ENCODE peak calls at places on chromosomes 6 and 20, in four cellular contexts. R is K562, D is H1, L is HepG2. X is an unnamed sample.

GRCh38 chr6:137864812-137865508 is 2.1 kb upstream of the TNFAIP3 start:
- DNase-seq in L (peak), D (no peak), R (peak), X (no peak)

GRCh38 chr20:53133134-53133533 is 161.0 kb downstream of the TSHZ2 start:
- DNase-seq in L (no peak), R (no peak), D (no peak), X (no peak)

GRCh38 chr6:106746660-106747059 is 117.3 kb downstream of the QRSL1 start:
- DNase-seq in D (no peak), L (peak), R (no peak), X (no peak)

GRCh38 chr6:117506180-117506835 is 23.8 kb downstream of the DCBLD1 start:
- DNase-seq in D (no peak), L (peak), R (no peak), X (no peak)

GRCh38 chr20:21067255-21067654 is 38.9 kb downstream of the LINC00237 start:
- DNase-seq in D (no peak), R (no peak), L (no peak), X (no peak)

GRCh38 chr6:143405381-143406154 is 44.9 kb downstream of the ADAT2 start:
- DNase-seq in D (no peak), R (no peak), L (no peak), X (no peak)

GRCh38 chr6:36745836-36746235 is 48.2 kb downstream of the RAB44 start:
- DNase-seq in L (no peak), D (no peak), R (no peak), X (no peak)

GRCh38 chr6:571892-572291 is 85.0 kb downstream of the HUS1B start:
- DNase-seq in R (no peak), D (no peak), L (no peak), X (no peak)

GRCh38 chr20:10578607-10579006 is 95.2 kb downstream of the JAG1 start:
- DNase-seq in L (peak), R (no peak), D (no peak), X (peak)

GRCh38 chr6:110232456-110232855 is 52.2 kb downstream of the CDC40 start:
- DNase-seq in L (no peak), R (no peak), D (no peak), X (no peak)

GRCh38 chr20:25739615-25740320 is 43.1 kb upstream of the ZNF337 start:
- DNase-seq in D (no peak), R (no peak), L (no peak), X (no peak)
- TF ChIP-seq FOSL1 in D (no peak), R (no peak), L (no peak), X (no peak)

DNA sequence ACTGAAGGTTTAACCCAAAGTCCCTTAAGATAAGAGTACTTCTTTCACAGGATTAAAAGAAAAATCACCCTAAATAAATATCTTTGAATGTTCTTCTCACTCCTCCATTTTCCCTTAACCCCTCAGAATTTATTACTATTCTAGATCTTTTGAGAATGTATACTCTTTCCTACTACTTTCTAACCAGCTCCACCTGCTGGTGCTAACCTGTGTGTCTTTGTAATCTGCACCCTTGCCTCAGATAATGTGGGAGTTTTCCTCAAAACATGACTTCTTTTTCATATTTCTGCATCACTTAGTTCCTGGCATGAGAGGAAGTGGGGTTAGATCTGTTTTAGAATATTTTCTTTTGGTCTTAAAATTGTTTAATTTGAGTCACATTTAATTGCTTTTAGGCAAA is 394.2 kb downstream of the BMP2 start:
- DNase-seq in R (no peak), L (peak), D (no peak), X (no peak)
- TF ChIP-seq FOSL1 in R (no peak), L (no peak), D (no peak), X (no peak)

DNA sequence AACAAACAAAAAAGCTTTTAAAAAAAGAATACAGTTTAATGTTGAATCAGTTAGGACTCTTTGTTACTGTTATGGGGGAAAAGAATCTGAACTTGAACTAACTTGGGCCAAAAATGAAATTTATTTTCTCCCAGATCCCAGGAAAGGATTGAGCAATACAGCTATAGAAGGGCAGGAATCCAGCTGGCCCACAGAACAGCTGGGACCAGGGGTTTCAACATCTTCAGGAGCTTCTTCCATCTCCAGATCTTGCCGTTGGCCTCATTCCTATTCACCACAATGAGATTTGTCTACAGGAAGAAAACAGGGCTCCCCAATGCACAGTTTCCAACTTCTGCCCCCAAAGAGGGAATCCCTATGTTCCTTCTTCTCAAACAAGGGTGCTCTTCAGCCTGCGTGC is 43.2 kb upstream of the AKAP12 start:
- DNase-seq in D (no peak), L (no peak), R (no peak), X (no peak)
- TF ChIP-seq FOSL1 in D (no peak), L (no peak), R (no peak), X (no peak)

GRCh38 chr20:49610701-49611538 is 43.0 kb upstream of the PTGIS start:
- DNase-seq in D (peak), R (peak), L (peak), X (peak)

GRCh38 chr20:49614338-49615050 is 46.6 kb upstream of the PTGIS start:
- DNase-seq in L (peak), D (no peak), R (no peak), X (no peak)

GRCh38 chr20:49612127-49612738 is 44.3 kb upstream of the PTGIS start:
- DNase-seq in D (no peak), L (peak), R (no peak), X (no peak)

GRCh38 chr20:49607568-49607967 is 39.6 kb upstream of the PTGIS start:
- DNase-seq in R (no peak), D (no peak), L (no peak), X (no peak)

GRCh38 chr20:49608752-49609670 is 41.1 kb upstream of the PTGIS start:
- DNase-seq in L (peak), D (peak), R (peak), X (peak)
- TF ChIP-seq FOSL1 in L (no peak), D (no peak), R (no peak), X (no peak)

GRCh38 chr20:62012631-62013030 is 53.0 kb downstream of the TAF4 start:
- DNase-seq in L (no peak), R (no peak), D (no peak), X (no peak)

GRCh38 chr20:62014889-62015375 is 50.7 kb downstream of the TAF4 start:
- DNase-seq in L (no peak), R (no peak), D (no peak), X (no peak)

GRCh38 chr20:62018437-62019143 is 47.1 kb downstream of the TAF4 start:
- DNase-seq in R (no peak), L (no peak), D (no peak), X (no peak)

GRCh38 chr20:62014488-62014775 is 51.2 kb downstream of the TAF4 start:
- DNase-seq in L (no peak), D (no peak), R (no peak), X (no peak)

DNA sequence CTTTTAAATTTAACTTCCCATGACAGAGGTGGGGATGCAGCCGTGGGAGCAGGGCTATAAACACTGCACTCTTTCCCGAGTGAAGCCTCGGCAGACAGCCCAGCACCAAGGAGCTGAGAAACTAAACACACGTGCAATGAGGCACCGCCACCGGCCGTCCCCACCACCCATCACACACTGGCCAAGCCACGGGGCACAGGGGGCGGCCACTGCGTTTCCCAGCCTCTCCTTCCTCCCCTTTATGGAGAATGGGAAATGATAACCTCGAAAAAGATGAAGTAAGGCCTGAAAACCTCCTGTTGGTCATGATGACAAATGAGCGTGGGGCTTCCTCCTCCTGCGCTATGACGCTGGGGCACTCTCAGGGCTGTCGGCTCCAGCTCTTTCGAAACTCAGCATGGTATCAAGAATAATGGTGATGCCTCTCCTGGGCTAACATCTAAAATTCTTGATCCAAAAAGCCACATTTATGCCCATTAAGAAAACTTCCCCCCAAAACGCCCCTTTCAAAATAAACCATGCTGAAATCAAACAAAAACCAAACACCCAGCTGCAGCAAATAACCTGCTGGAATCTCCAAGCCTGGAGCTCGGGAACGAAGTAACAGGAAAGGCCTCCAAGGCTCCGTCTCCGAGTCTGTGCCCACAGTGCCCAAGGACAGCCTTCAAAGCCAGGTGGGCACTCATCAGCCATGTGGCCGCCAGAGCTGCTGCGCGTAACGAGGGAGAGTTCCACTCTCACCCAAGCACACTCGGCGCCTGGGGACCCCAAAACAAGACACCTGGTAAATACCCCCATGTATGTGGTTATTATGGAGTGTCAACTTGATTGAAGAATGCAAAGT is 50.0 kb downstream of the TAF4 start:
- DNase-seq in L (no peak), R (no peak), D (no peak), X (no peak)
- TF ChIP-seq FOSL1 in L (no peak), R (no peak), D (no peak), X (no peak)

DNA sequence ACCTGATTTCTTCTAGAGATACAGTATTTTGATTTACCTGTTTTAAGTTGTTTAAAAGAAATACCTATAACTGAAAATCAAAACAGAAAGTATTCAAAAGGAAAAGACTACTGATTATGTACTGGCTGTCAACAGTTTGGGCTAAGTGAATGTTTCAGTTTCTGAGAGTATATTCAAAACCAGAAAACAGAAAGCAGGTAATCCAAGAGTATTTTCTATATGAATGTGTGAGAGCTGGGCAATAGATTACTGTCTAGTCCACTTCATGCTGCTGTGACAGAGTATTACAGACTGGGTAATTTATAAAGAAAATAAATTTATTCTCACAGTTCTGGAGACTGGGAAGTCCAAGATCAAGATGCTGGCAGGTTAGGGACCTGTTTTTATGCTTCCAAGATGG is 261.0 kb downstream of the ARHGAP18 start:
- DNase-seq in R (no peak), D (no peak), L (no peak), X (no peak)
- TF ChIP-seq FOSL1 in R (no peak), D (no peak), L (no peak), X (no peak)

GRCh38 chr6:47457370-47457769 is 20.2 kb upstream of the CD2AP start:
- DNase-seq in L (no peak), R (no peak), D (no peak), X (no peak)

GRCh38 chr6:47454713-47455396 is 22.7 kb upstream of the CD2AP start:
- DNase-seq in L (no peak), R (no peak), D (no peak), X (no peak)

GRCh38 chr6:47453372-47453936 is 24.1 kb upstream of the CD2AP start:
- DNase-seq in D (no peak), L (no peak), R (no peak), X (no peak)

GRCh38 chr6:47455533-47456209 is 21.9 kb upstream of the CD2AP start:
- DNase-seq in D (no peak), L (no peak), R (peak), X (no peak)

DNA sequence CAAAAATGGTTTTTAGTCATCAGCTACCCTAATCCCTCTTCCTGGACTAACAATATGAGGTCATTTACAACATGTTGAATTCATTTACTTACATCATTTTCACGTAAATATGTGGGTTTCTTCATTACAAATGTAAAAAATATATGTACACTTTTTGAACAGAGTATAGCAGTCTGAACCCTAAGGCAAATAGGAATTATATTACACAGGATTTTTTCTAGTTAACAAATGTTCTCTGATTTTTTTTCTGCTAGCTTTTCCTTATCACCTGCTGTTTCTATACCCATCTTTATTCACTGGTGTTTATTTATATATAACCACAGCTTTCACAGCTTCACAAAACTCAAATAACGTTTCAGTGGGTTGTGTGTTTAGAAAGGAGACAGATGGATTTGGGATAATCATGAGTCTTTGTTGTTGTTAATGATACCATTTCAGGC is 21.0 kb upstream of the CD2AP start:
- DNase-seq in R (no peak), D (no peak), L (no peak), X (no peak)
- TF ChIP-seq FOSL1 in R (no peak), D (no peak), L (no peak), X (no peak)

GRCh38 chr6:67535946-67536345 is 1099.1 kb upstream of the ADGRB3 start:
- DNase-seq in L (no peak), D (no peak), R (no peak), X (no peak)
- TF ChIP-seq FOSL1 in L (no peak), D (no peak), R (no peak), X (no peak)

X was measured in HCT116.